ENCODE peak calls at places on chromosomes 2 and 18, in five cellular contexts. Y is AG04450; H is MM.1S; I is mammary epithelial cell; F is naive thymus-derived CD4-positive, alpha-beta T cell. O is an unnamed sample.

GRCh38 chr2:218260742-218261423 is at the start of gene GPBAR1:
- DNase-seq in F (no peak), I (no peak), Y (no peak), H (no peak), O (no peak)

GRCh38 chr2:188285049-188285448 is 6.6 kb upstream of the GULP1 start:
- DNase-seq in H (no peak), Y (no peak), I (no peak), F (no peak), O (no peak)

GRCh38 chr2:28586864-28587263 is 91.0 kb downstream of the PLB1 start:
- DNase-seq in I (no peak), Y (no peak), H (peak; percentile 95), F (peak; percentile 69), O (no peak)

GRCh38 chr2:16475581-16475980 is 190.1 kb downstream of the CYRIA start:
- DNase-seq in F (no peak), Y (no peak), H (no peak), I (peak; percentile 46), O (peak; percentile 26)

GRCh38 chr2:72681016-72681995 is 144.5 kb downstream of the EXOC6B start:
- DNase-seq in Y (no peak), I (peak; percentile 31), H (no peak), F (no peak), O (no peak)

GRCh38 chr2:170495896-170496295 is 219.2 kb upstream of the SP5 start:
- DNase-seq in I (no peak), H (no peak), F (no peak), Y (no peak), O (no peak)

GRCh38 chr2:128510701-128511100 is 192.0 kb upstream of the HS6ST1 start:
- DNase-seq in Y (peak; percentile 29), H (no peak), F (no peak), I (no peak), O (no peak)

GRCh38 chr2:218809515-218809914 is 22.1 kb downstream of the PRKAG3 start:
- DNase-seq in Y (no peak), I (no peak), H (no peak), F (no peak), O (no peak)

GRCh38 chr2:226169751-226170581 is 629.7 kb downstream of the IRS1 start:
- DNase-seq in Y (no peak), F (no peak), H (no peak), I (no peak), O (no peak)

GRCh38 chr2:34096552-34097171 is 497.6 kb upstream of the FAM98A start:
- DNase-seq in H (peak; percentile 64), Y (peak; percentile 20), F (peak; percentile 7), I (peak; percentile 47), O (peak; percentile 31)

GRCh38 chr2:121489284-121489683 is 41.4 kb upstream of the RNU4ATAC start:
- DNase-seq in H (peak; percentile 63), I (peak; percentile 72), F (no peak), Y (no peak), O (no peak)

GRCh38 chr2:9203876-9204275 is 2.7 kb upstream of the ASAP2 start:
- DNase-seq in I (no peak), F (no peak), Y (no peak), H (no peak), O (no peak)

GRCh38 chr2:121294881-121295840 is 10.2 kb upstream of the TFCP2L1 start:
- DNase-seq in H (no peak), F (no peak), I (no peak), Y (no peak), O (no peak)

GRCh38 chr2:1639086-1639858 is 105.0 kb downstream of the PXDN start:
- DNase-seq in F (no peak), I (no peak), H (no peak), Y (no peak), O (no peak)

GRCh38 chr18:2089416-2089815 is 481.9 kb downstream of the METTL4 start:
- DNase-seq in Y (no peak), F (no peak), I (no peak), H (no peak), O (no peak)

GRCh38 chr2:10810175-10811161 is 2.1 kb downstream of the PDIA6 start:
- DNase-seq in H (peak; percentile 30), F (no peak), Y (no peak), I (peak; percentile 45), O (peak; percentile 26)

GRCh38 chr2:46334389-46335345 is 37.5 kb downstream of the EPAS1 start:
- DNase-seq in I (peak; percentile 94), Y (peak; percentile 91), F (no peak), H (no peak), O (peak; percentile 51)
- H3K27ac ChIP-seq in I (peak overlapping the region; percentile 93), Y (peak overlapping the region; percentile 99), F (no peak overlapping the region), H (no peak overlapping the region), O (peak overlapping the region; percentile 92)

DNA sequence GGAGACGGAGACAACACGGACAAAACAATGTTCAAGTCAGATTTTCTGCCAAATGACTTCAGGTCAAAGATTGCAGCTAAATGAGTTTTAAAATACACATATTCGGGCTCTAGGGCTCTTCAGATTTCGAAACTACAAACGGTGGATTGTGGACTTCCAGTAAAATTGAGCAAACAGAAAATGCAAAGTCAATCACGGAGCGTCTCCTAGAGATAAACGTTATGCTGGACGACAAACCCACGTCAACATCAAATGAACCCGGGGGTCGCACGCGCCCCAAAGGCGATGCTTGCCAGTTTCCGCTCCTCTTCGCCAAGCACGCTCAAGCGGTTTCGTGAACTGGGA is 486 bp downstream of the MRPS5 start:
- DNase-seq in I (no peak), F (no peak), H (no peak), Y (no peak), O (peak; percentile 8)
- H3K27ac ChIP-seq in I (peak overlapping the region; percentile 82), F (peak overlapping the region; percentile 91), H (peak overlapping the region; percentile 77), Y (peak overlapping the region; percentile 77), O (peak overlapping the region; percentile 85)

DNA sequence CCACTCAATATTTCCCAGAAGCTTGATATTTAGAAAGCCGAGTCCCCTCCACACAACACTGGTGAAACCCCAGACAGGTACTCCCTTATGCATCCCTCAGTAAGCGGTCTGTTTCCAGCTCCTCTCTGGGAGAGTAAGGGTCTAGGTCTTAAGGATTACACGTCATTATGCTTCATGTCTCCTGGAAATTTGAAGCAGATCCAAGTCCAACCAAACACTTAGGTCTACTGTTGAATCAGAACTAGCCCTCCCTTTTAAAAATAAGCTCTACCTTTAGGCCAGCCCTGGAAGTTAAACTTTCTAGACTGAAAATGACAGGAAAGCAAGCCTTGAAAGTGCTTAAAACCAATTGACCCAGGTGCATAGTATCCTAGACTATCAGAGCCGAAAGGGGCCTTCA is 1.5 kb upstream of the OST4 start:
- DNase-seq in Y (no peak), I (no peak), H (no peak), F (no peak), O (no peak)
- H3K27ac ChIP-seq in Y (peak overlapping the region; percentile 99), I (no peak overlapping the region), H (no peak overlapping the region), F (no peak overlapping the region), O (peak overlapping the region; percentile 75)

GRCh38 chr2:86066007-86066578 is 39.6 kb downstream of the POLR1A start:
- DNase-seq in F (no peak), Y (no peak), I (no peak), H (no peak), O (no peak)

GRCh38 chr2:86066915-86067314 is 38.8 kb downstream of the POLR1A start:
- DNase-seq in Y (no peak), I (no peak), H (no peak), F (no peak), O (no peak)

GRCh38 chr2:86065512-86065911 is 40.2 kb downstream of the POLR1A start:
- DNase-seq in F (no peak), H (no peak), Y (no peak), I (no peak), O (no peak)

GRCh38 chr2:86062043-86062442 is 43.6 kb downstream of the POLR1A start:
- DNase-seq in I (peak; percentile 14), H (no peak), F (no peak), Y (no peak), O (peak; percentile 36)

GRCh38 chr2:86064006-86064405 is 41.7 kb downstream of the POLR1A start:
- DNase-seq in F (no peak), H (peak; percentile 83), Y (no peak), I (peak; percentile 19), O (no peak)
- H3K27ac ChIP-seq in F (no peak overlapping the region), H (peak overlapping the region; percentile 79), Y (no peak overlapping the region), I (no peak overlapping the region), O (no peak overlapping the region)

DNA sequence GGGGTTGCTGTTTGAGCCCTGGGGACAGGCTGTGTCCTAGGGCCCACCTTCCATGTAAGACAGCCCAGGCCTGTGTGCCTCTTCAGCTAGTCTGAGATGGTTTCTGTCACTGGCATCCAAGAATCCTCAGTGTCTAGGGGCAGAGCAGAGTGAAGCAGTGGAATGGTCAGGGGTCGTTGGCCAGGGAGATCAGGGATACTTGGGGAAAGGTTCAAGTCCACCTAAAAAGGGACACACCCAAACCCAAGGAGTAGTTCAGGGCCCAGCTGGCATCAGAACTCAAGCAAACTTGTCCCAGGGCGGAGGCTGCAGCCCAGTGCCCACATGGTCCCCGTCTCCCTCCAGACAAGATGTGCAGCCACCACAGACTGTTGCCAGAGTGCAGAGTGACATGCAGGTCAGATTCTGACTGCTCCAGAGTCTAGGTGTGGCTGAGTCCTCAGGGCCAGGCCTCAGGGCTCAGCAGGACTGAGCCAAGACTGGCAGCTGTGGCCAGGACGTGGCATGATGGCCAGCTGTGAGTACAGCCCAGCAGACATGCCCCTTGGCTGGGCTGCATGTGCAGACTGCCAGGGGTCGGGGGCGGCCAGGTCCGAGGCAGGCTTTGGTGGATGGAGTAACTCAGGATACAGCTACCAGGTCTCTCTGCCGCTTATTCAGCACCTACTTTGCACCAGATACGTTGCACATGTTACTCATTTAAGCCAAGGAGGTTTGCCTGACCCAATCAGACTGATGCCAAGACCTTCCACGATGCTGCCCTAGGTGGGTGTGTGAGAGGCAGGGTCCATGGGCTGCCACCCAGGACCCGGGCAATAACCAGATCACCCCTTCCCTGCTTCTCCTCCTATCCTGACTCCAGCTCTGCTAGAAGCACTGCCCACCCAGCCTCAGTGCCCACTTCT is 146.6 kb downstream of the SMAD7 start:
- DNase-seq in Y (no peak), F (no peak), H (no peak), I (no peak), O (no peak)
- H3K27ac ChIP-seq in Y (no peak overlapping the region), F (no peak overlapping the region), H (no peak overlapping the region), I (no peak overlapping the region), O (peak overlapping the region; percentile 80)

GRCh38 chr2:30464544-30465170 is 17.6 kb downstream of the LCLAT1 start:
- DNase-seq in I (no peak), H (no peak), F (no peak), Y (no peak), O (no peak)
- H3K27ac ChIP-seq in I (no peak overlapping the region), H (no peak overlapping the region), F (peak overlapping the region; percentile 31), Y (no peak overlapping the region), O (no peak overlapping the region)

O was measured in RWPE1.